ENCODE peak calls at places on chromosomes 11 and 22, in nine cellular contexts. O is adrenal gland, U is MM.1S, G is transverse colon, N is tibial nerve, I is uterus, H is AG04450, B is left ventricle myocardium inferior, Q is cardiac muscle cell. X is an unnamed sample.

GRCh38 chr11:12118940-12119339 is 8.6 kb downstream of the MICAL2 start:
- DNase-seq in O (no peak), U (no peak), G (no peak), N (no peak), I (no peak), H (no peak), B (no peak), Q (no peak), X (no peak)

GRCh38 chr11:101046947-101047346 is 82.7 kb downstream of the PGR start:
- DNase-seq in O (no peak), U (no peak), G (no peak), N (no peak), I (no peak), H (no peak), B (no peak), Q (no peak), X (no peak)

GRCh38 chr11:10930961-10931760 is 73.3 kb upstream of the ZBED5 start:
- DNase-seq in O (peak), U (peak), G (peak), N (peak), I (peak), H (peak), B (peak), Q (peak), X (peak)

GRCh38 chr22:25077056-25077455 is 122.6 kb upstream of the CRYBB3 start:
- DNase-seq in O (no peak), U (no peak), G (no peak), N (no peak), I (no peak), H (no peak), B (no peak), Q (no peak), X (no peak)

GRCh38 chr11:1029686-1030085 is 6.8 kb downstream of the MUC6 start:
- DNase-seq in O (no peak), U (no peak), G (no peak), N (no peak), I (no peak), H (no peak), B (no peak), Q (no peak), X (no peak)

GRCh38 chr11:1923201-1923956 is 3.9 kb downstream of the TNNT3 start:
- DNase-seq in O (no peak), U (no peak), G (no peak), N (no peak), I (no peak), H (no peak), B (no peak), Q (no peak), X (no peak)

GRCh38 chr11:61522881-61523280 is 14.3 kb downstream of the LRRC10B start:
- DNase-seq in O (no peak), U (no peak), G (no peak), N (no peak), I (no peak), H (no peak), B (no peak), Q (no peak), X (no peak)

GRCh38 chr11:28797536-28797935 is 689.3 kb downstream of the METTL15 start:
- DNase-seq in O (no peak), U (no peak), G (no peak), N (no peak), I (no peak), H (no peak), B (no peak), Q (no peak), X (no peak)

GRCh38 chr11:57432714-57433163 is 5.8 kb upstream of the SLC43A3 start:
- DNase-seq in O (no peak), U (no peak), G (no peak), N (peak), I (no peak), H (peak), B (no peak), Q (no peak), X (peak)

GRCh38 chr11:38038777-38039176 is 1440.7 kb upstream of the RAG2 start:
- DNase-seq in O (no peak), U (no peak), G (no peak), N (no peak), I (no peak), H (no peak), B (no peak), Q (no peak), X (no peak)

GRCh38 chr11:57335343-57336110 is at the start of gene SSRP1:
- DNase-seq in O (peak), U (peak), G (peak), N (peak), I (peak), H (no peak), B (peak), Q (peak), X (peak)

GRCh38 chr11:28702450-28702790 is 594.2 kb downstream of the METTL15 start:
- DNase-seq in O (no peak), U (no peak), G (no peak), N (no peak), I (no peak), H (no peak), B (no peak), Q (no peak), X (peak)

GRCh38 chr11:71447791-71448256 is 369 bp downstream of the DHCR7 start:
- DNase-seq in O (no peak), U (peak), G (peak), N (no peak), I (no peak), H (no peak), B (no peak), Q (peak), X (no peak)

GRCh38 chr11:10407055-10407454 is 48.0 kb upstream of the AMPD3 start:
- DNase-seq in O (no peak), U (no peak), G (no peak), N (no peak), I (no peak), H (no peak), B (no peak), Q (no peak), X (peak)

GRCh38 chr11:3218483-3219280 is at the start of gene MRGPRG:
- DNase-seq in O (peak), U (no peak), G (peak), N (no peak), I (peak), H (no peak), B (peak), Q (no peak), X (no peak)

GRCh38 chr11:66289548-66290331 is 797 bp upstream of the YIF1A start:
- DNase-seq in O (no peak), U (peak), G (peak), N (peak), I (no peak), H (peak), B (peak), Q (peak), X (no peak)

GRCh38 chr22:49052023-49052538 is 775.6 kb downstream of the BRD1 start:
- DNase-seq in O (peak), U (no peak), G (no peak), N (no peak), I (no peak), H (no peak), B (no peak), Q (no peak), X (no peak)

GRCh38 chr11:111000400-111001090 is 245.0 kb upstream of the POU2AF2 start:
- DNase-seq in O (no peak), U (no peak), G (no peak), N (no peak), I (no peak), H (no peak), B (no peak), Q (no peak), X (peak)

GRCh38 chr11:130042093-130042591 is 27.6 kb upstream of the APLP2 start:
- DNase-seq in O (no peak), U (no peak), G (no peak), N (no peak), I (no peak), H (peak), B (no peak), Q (no peak), X (peak)

GRCh38 chr11:116732740-116733385 is 39.9 kb downstream of the BUD13 start:
- DNase-seq in O (peak), U (peak), G (peak), N (peak), I (peak), H (peak), B (peak), Q (peak), X (peak)

GRCh38 chr11:2538951-2539735 is 94.3 kb downstream of the KCNQ1 start:
- DNase-seq in O (peak), U (no peak), G (peak), N (no peak), I (no peak), H (no peak), B (peak), Q (no peak), X (no peak)

GRCh38 chr11:22207162-22207561 is 14.3 kb downstream of the ANO5 start:
- DNase-seq in O (no peak), U (no peak), G (no peak), N (no peak), I (no peak), H (no peak), B (no peak), Q (no peak), X (no peak)

GRCh38 chr11:113549611-113550061 is 74.4 kb upstream of the DRD2 start:
- DNase-seq in O (no peak), U (no peak), G (no peak), N (no peak), I (no peak), H (no peak), B (no peak), Q (no peak), X (no peak)

GRCh38 chr11:112558691-112559090 is 298.0 kb upstream of the PLET1 start:
- DNase-seq in O (no peak), U (no peak), G (no peak), N (no peak), I (no peak), H (no peak), B (no peak), Q (no peak), X (peak)

GRCh38 chr22:34620832-34621231 is 445.1 kb upstream of the ISX start:
- DNase-seq in O (no peak), U (peak), G (no peak), N (no peak), I (no peak), H (no peak), B (no peak), Q (no peak), X (no peak)

GRCh38 chr11:26841818-26842457 is 120.1 kb upstream of the SLC5A12 start:
- DNase-seq in O (no peak), U (no peak), G (no peak), N (no peak), I (no peak), H (no peak), B (no peak), Q (no peak), X (peak)

GRCh38 chr11:68997124-68997994 is 15.7 kb downstream of the MRGPRF start:
- DNase-seq in O (peak), U (no peak), G (peak), N (no peak), I (no peak), H (no peak), B (no peak), Q (no peak), X (no peak)

GRCh38 chr11:34542085-34542484 is 28.5 kb upstream of the ELF5 start:
- DNase-seq in O (no peak), U (no peak), G (no peak), N (no peak), I (no peak), H (no peak), B (no peak), Q (no peak), X (no peak)

GRCh38 chr11:69711824-69712801 is 8.3 kb upstream of the FGF19 start:
- DNase-seq in O (no peak), U (no peak), G (no peak), N (no peak), I (no peak), H (no peak), B (no peak), Q (no peak), X (no peak)

GRCh38 chr22:35533365-35534029 is 7.1 kb upstream of the RASD2 start:
- DNase-seq in O (no peak), U (no peak), G (no peak), N (no peak), I (no peak), H (no peak), B (no peak), Q (no peak), X (no peak)

GRCh38 chr11:1834791-1835670 is at the start of gene SYT8:
- DNase-seq in O (peak), U (no peak), G (peak), N (no peak), I (no peak), H (no peak), B (no peak), Q (no peak), X (no peak)

GRCh38 chr22:24845036-24845918 is 39.3 kb downstream of the SGSM1 start:
- DNase-seq in O (peak), U (no peak), G (no peak), N (no peak), I (no peak), H (no peak), B (no peak), Q (no peak), X (peak)

GRCh38 chr22:47918936-47919505 is 1156.6 kb downstream of the TBC1D22A start:
- DNase-seq in O (no peak), U (peak), G (no peak), N (no peak), I (no peak), H (no peak), B (no peak), Q (no peak), X (no peak)

GRCh38 chr11:10418259-10418949 is 36.7 kb upstream of the AMPD3 start:
- DNase-seq in O (no peak), U (no peak), G (no peak), N (no peak), I (no peak), H (no peak), B (no peak), Q (no peak), X (peak)

GRCh38 chr11:126265801-126266200 is 2.9 kb downstream of the SRPRA start:
- DNase-seq in O (no peak), U (no peak), G (no peak), N (no peak), I (no peak), H (no peak), B (no peak), Q (no peak), X (peak)

GRCh38 chr11:126267650-126268049 is 1.0 kb downstream of the SRPRA start:
- DNase-seq in O (no peak), U (no peak), G (no peak), N (no peak), I (no peak), H (no peak), B (no peak), Q (no peak), X (no peak)

GRCh38 chr11:126263489-126263888 is 5.2 kb downstream of the SRPRA start:
- DNase-seq in O (no peak), U (no peak), G (no peak), N (no peak), I (no peak), H (no peak), B (no peak), Q (no peak), X (no peak)

GRCh38 chr11:126268361-126268707 is 361 bp downstream of the SRPRA start:
- DNase-seq in O (no peak), U (peak), G (no peak), N (no peak), I (no peak), H (no peak), B (no peak), Q (no peak), X (no peak)

DNA sequence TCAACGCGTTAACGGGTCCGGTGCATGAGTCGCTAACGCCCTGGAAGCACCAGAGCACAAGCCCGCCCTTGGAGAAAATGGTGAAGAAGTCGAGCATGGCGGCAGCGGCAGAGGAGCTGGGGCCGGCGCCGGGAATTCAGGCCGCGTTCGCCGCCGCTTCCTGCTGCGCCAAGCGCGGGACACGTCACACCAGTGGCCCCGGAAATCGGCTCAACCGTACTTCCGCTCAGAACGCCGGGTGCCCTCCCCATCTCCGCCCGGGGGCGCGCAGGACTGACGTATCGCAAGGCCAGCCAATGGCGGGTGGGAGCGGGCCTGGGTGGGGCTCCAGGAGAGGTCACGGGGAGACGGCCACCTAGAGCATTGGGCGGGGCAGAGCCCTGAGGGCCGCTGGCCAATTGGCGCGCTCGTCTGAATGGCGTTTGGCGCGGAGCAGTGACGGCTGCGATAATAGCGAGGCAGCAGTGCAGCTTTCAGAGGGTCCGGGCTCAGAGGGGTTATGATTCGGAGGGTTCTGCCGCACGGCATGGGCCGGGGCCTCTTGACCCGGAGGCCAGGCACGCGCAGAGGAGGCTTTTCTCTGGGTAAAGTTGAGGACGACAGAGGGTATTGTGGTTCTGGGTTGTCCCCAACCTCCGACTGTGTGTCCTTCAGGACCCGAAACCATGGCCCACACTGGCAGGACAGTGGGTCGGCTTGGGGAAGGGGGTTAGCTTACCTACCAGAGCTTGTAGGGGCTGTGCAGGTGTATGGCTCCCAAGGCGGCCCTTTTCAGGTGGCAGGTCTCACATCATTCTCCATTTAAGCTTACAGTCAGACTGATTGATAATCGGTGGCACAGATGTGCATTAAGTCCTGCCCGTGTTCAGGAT is at the start of the genes FOXRED1 and SRPRA:
- DNase-seq in O (peak), U (peak), G (peak), N (peak), I (peak), H (peak), B (peak), Q (peak), X (peak)
- H3K4me3 ChIP-seq in O (peak), U (peak), G (peak), N (peak), I (peak), H (peak), B (peak), Q (peak), X (peak)

GRCh38 chr22:38706101-38706884 is 549 bp downstream of the GTPBP1 start:
- DNase-seq in O (peak), U (peak), G (peak), N (peak), I (peak), H (no peak), B (peak), Q (peak), X (peak)
- TF ChIP-seq CTCF in O (no peak), U (no peak), G (no peak), N (no peak), I (no peak), H (no peak), B (no peak), Q (no peak), X (no peak)

GRCh38 chr11:42301777-42302176 is 842.3 kb upstream of the LRRC4C start:
- DNase-seq in O (no peak), U (no peak), G (no peak), N (no peak), I (no peak), H (no peak), B (no peak), Q (no peak), X (no peak)
- H3K4me3 ChIP-seq in O (no peak), U (no peak), G (no peak), N (no peak), I (no peak), H (no peak), B (no peak), Q (no peak), X (no peak)

GRCh38 chr22:17797721-17798559 is 23.7 kb upstream of the BID start:
- DNase-seq in O (no peak), U (no peak), G (no peak), N (no peak), I (no peak), H (no peak), B (no peak), Q (no peak), X (no peak)

GRCh38 chr22:17796695-17797094 is 22.4 kb upstream of the BID start:
- DNase-seq in O (no peak), U (no peak), G (no peak), N (no peak), I (no peak), H (no peak), B (no peak), Q (no peak), X (no peak)

GRCh38 chr22:17794726-17795125 is 20.5 kb upstream of the BID start:
- DNase-seq in O (no peak), U (no peak), G (no peak), N (no peak), I (no peak), H (no peak), B (no peak), Q (no peak), X (no peak)

GRCh38 chr22:17795143-17795542 is 20.9 kb upstream of the BID start:
- DNase-seq in O (no peak), U (no peak), G (no peak), N (no peak), I (no peak), H (no peak), B (no peak), Q (no peak), X (no peak)

GRCh38 chr22:17795661-17796548 is 21.6 kb upstream of the BID start:
- DNase-seq in O (no peak), U (no peak), G (no peak), N (no peak), I (no peak), H (no peak), B (no peak), Q (no peak), X (no peak)
- TF ChIP-seq CTCF in O (no peak), U (no peak), G (no peak), N (no peak), I (no peak), H (no peak), B (no peak), Q (no peak), X (no peak)

GRCh38 chr11:87574193-87574592 is 536.5 kb downstream of the TMEM135 start:
- DNase-seq in O (no peak), U (no peak), G (no peak), N (no peak), I (no peak), H (no peak), B (no peak), Q (no peak), X (no peak)
- H3K4me3 ChIP-seq in O (no peak), U (no peak), G (no peak), N (no peak), I (no peak), H (no peak), B (no peak), Q (no peak), X (no peak)

GRCh38 chr22:37953062-37953436 is 352 bp downstream of the C22orf23 start:
- DNase-seq in O (peak), U (no peak), G (no peak), N (peak), I (peak), H (no peak), B (no peak), Q (no peak), X (no peak)

GRCh38 chr22:37957232-37957631 is 3.7 kb downstream of the POLR2F start:
- DNase-seq in O (no peak), U (no peak), G (no peak), N (no peak), I (no peak), H (no peak), B (no peak), Q (no peak), X (no peak)

GRCh38 chr22:37953437-37954179 is at the start of the genes C22orf23 and POLR2F:
- DNase-seq in O (peak), U (peak), G (peak), N (peak), I (peak), H (peak), B (peak), Q (peak), X (peak)

DNA sequence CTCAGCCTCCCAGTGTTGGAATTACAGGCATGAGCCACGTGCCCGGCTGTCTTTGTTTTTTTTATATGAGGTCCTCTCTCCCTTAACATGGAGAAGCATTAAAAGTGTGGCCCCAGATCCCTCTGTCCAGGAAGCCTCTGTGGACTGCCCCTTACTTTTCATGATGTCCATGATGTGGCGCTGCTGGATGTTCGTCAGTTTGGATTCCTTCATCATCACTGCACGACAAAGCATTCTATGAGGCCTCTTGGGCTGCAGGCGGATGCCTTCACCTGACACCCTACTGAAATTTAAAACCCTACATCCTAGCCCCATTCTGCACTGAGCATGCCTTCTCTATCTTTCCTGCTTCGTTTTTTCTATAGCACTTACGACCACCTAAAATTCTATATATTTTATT is 2.1 kb downstream of the C22orf23 start:
- DNase-seq in O (no peak), U (no peak), G (no peak), N (no peak), I (no peak), H (no peak), B (no peak), Q (no peak), X (peak)
- TF ChIP-seq CTCF in O (no peak), U (no peak), G (no peak), N (no peak), I (no peak), H (peak), B (no peak), Q (no peak), X (no peak)

GRCh38 chr22:27655582-27656185 is 145.9 kb downstream of the MN1 start:
- DNase-seq in O (no peak), U (no peak), G (no peak), N (no peak), I (no peak), H (no peak), B (no peak), Q (no peak), X (no peak)
- H3K4me3 ChIP-seq in O (no peak), U (no peak), G (no peak), N (no peak), I (no peak), H (no peak), B (no peak), Q (no peak), X (no peak)